ENCODE peak calls at places on chromosomes 16 and 17, in four cellular contexts. O is ACHN; K is CD4-positive, alpha-beta T cell; M is EH. N is an unnamed sample.

GRCh38 chr17:30196504-30196903 is 39.0 kb downstream of the SLC6A4 start:
- DNase-seq in O (no peak), K (no peak), M (no peak), N (no peak)

GRCh38 chr17:73576556-73576955 is 67.7 kb downstream of the SDK2 start:
- DNase-seq in O (no peak), K (no peak), M (no peak), N (no peak)

GRCh38 chr16:54194008-54194731 is 92.4 kb downstream of the IRX3 start:
- DNase-seq in O (no peak), K (no peak), M (peak; percentile 36), N (no peak)

GRCh38 chr17:10270258-10270657 is 71.9 kb upstream of the GAS7 start:
- DNase-seq in O (no peak), K (no peak), M (no peak), N (no peak)

GRCh38 chr17:55601874-55602364 is 90.7 kb upstream of the SMIM36 start:
- DNase-seq in O (peak; percentile 49), K (no peak), M (peak; percentile 62), N (no peak)

GRCh38 chr17:41535764-41536481 is 7.8 kb upstream of the KRT19 start:
- DNase-seq in O (no peak), K (no peak), M (no peak), N (no peak)

GRCh38 chr17:76753061-76753961 is 15.4 kb downstream of the MFSD11 start:
- DNase-seq in O (no peak), K (no peak), M (no peak), N (no peak)

GRCh38 chr16:15054357-15055140 is 1.3 kb downstream of the NTAN1 start:
- DNase-seq in O (no peak), K (no peak), M (no peak), N (no peak)

GRCh38 chr17:44315760-44316731 is 7.6 kb downstream of the RUNDC3A start:
- DNase-seq in O (no peak), K (no peak), M (no peak), N (no peak)

GRCh38 chr17:17365476-17366110 is 62.4 kb downstream of the NT5M start:
- DNase-seq in O (no peak), K (no peak), M (no peak), N (no peak)

N was measured in effector memory CD8-positive, alpha-beta T cell.